ENCODE peak calls at places on chromosomes 13 and 19, in six cellular contexts. V is HCT116, U is A549, S is GM12878, C is endothelial cell of umbilical vein, J is K562. E is an unnamed sample.

GRCh38 chr19:14758816-14759215 is 19.5 kb downstream of the ADGRE2 start:
- DNase-seq in U (no peak), C (no peak), J (no peak), V (no peak), S (no peak), E (no peak)

GRCh38 chr19:29326351-29326750 is 113.4 kb upstream of the UQCRFS1 start:
- DNase-seq in C (no peak), S (no peak), J (no peak), U (no peak), V (no peak), E (peak; percentile 5)

GRCh38 chr19:12202250-12202649 is 39.4 kb downstream of the ZNF136 start:
- DNase-seq in S (no peak), V (no peak), J (no peak), U (no peak), C (no peak), E (peak; percentile 52)

GRCh38 chr19:5042556-5042955 is 73.6 kb downstream of the KDM4B start:
- DNase-seq in S (no peak), C (no peak), J (no peak), U (no peak), V (no peak), E (peak; percentile 26)

GRCh38 chr19:11555246-11555645 is 3.8 kb downstream of the ELOF1 start:
- DNase-seq in U (no peak), J (no peak), S (no peak), C (no peak), V (no peak), E (no peak)

GRCh38 chr19:55456347-55456746 is 5.1 kb downstream of the ISOC2 start:
- DNase-seq in V (no peak), C (no peak), U (no peak), J (no peak), S (no peak), E (no peak)

GRCh38 chr13:52809310-52809769 is 39.1 kb downstream of the PCDH8 start:
- DNase-seq in C (peak; percentile 84), S (peak; percentile 35), J (peak; percentile 84), V (peak; percentile 72), U (peak; percentile 68), E (peak; percentile 92)

GRCh38 chr13:49608932-49609331 is 19.4 kb upstream of the ARL11 start:
- DNase-seq in S (no peak), U (no peak), J (no peak), V (no peak), C (no peak), E (peak; percentile 42)

GRCh38 chr19:18730885-18731513 is 47.5 kb downstream of the CRTC1 start:
- DNase-seq in V (no peak), U (no peak), S (no peak), C (no peak), J (no peak), E (no peak)

DNA sequence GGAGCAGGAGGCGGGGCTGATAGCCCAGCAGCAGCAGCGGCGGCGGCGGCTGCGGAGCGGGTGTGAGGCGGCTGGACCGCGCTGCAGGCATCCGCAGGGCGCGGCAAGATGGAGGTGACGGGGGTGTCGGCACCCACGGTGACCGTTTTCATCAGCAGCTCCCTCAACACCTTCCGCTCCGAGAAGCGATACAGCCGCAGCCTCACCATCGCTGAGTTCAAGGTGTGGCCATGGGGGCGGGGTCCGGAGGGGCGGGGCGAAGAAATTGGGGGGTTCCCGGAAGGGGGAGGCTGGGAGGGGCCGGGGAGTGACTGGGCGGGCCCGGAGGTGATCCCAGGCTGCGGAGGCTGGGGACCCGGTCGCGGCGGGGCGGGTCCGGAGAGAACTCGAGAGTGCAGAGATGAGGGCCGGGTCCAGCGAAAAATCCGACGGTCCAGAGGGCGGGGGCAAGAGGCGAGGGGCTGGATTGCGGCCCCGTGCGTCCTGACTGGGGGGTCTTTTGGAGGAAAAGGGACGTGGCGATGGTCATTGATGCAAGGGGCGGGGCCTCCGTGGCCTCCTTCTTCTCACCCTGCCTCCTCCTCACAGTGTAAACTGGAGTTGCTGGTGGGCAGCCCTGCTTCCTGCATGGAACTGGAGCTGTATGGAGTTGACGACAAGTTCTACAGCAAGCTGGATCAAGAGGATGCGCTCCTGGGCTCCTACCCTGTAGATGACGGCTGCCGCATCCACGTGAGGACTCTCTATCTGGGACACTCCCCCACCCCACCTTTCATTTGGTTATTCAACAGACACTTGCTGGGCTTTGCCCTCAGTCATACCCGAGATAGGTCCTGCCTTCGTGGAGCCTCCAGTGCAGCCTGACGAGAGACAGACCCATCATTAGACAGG is at the start of gene TBCB:
- DNase-seq in C (peak; percentile 21), J (peak; percentile 94), V (no peak), U (peak; percentile 86), S (no peak), E (no peak)
- TF ChIP-seq POLR2A in C (peak; percentile 53), J (peak; percentile 16), V (no peak), U (peak; percentile 92), S (peak; percentile 97), E (peak; percentile 38)

DNA sequence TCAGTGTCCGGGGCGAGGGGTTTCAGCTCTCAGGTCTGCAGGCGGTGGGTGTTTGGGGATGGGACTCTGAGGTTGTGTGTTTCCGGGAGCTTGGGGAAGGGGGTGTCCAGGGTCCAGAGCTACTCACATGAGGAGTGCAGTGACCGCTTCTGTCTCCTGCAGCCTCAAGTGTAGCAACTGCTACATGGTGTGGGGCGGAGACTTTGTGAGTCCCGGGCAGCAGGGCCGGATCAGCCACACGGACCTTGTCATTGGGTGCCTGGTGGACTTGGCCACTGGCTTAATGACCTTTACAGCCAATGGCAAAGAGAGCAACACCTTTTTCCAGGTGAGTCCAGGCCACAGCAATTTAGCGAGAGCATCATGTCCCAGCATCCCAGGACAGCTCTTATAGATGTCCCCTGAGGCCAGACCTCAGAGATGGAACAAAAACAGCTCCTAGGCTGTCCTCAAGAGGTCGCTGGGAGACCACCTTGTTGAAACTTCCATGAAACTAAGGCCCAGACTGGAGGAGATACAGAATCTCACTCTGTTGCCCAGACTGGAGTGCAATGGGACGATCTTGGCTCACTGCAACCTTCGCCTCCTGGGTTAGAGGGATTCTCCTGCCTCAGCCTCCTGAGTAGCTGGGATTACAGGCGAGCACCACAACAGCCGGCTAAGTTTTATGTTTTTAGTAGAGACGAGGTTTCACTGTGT is 44.9 kb downstream of the RYR1 start:
- DNase-seq in V (peak; percentile 35), J (peak; percentile 47), C (no peak), U (peak; percentile 90), S (no peak), E (peak; percentile 50)
- TF ChIP-seq CTCF in V (peak; percentile 60), J (peak; percentile 74), C (no peak), U (peak; percentile 65), S (peak; percentile 12), E (peak; percentile 45)

GRCh38 chr13:21399741-21400140 is 59.4 kb downstream of the ZDHHC20 start:
- DNase-seq in J (no peak), U (no peak), S (no peak), V (peak; percentile 28), C (peak; percentile 75), E (peak; percentile 57)
- TF ChIP-seq MAX in J (no peak), U (no peak), S (no peak), V (no peak), C (no peak), E (no peak)

DNA sequence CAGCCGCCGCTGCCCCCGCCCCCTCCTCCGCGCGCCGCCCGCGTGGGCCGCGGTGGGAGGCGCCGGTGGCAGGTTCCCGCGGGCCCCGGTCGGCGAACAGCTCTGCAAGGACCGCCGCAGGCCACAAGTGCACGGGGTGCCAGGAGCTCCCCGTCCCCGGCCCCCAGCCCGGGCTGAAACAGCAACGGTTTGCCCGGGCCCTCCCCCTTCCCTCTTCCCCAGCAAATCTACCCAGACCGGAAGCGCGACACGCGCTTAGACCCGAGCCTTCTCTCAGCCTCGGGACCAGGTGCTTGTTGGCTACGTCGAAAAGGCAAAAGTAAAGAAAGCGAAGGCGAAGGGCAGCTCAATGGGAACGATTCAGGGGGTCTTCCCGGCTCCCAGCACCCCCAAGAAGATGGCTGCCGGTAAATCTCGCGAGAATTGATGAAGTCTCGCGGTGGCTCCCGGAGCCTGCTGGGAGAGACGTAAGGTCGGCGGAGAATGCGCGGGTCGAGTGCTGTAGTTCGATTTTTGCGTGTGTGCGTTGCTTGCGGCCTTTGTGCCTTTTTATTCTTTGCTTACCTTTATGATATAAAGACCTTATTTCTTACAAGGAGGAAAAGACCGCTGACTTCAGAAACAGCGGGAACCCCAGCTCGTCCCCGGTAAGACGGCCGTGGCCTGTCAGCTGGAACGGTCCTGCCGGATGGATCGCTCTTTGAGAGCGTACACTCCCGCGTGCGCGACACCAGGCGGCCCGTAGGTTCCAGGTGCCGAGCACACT is at the start of gene RBM26:
- DNase-seq in V (peak; percentile 91), J (peak; percentile 80), S (peak; percentile 76), U (peak; percentile 80), C (peak; percentile 95), E (peak; percentile 96)
- TF ChIP-seq POLR2A in V (no peak), J (peak; percentile 92), S (peak; percentile 95), U (peak; percentile 72), C (peak; percentile 84), E (peak; percentile 94)

GRCh38 chr13:30256713-30257432 is 50.5 kb downstream of the KATNAL1 start:
- DNase-seq in U (no peak), C (no peak), S (no peak), V (no peak), J (no peak), E (peak; percentile 30)
- TF ChIP-seq CTCF in U (no peak), C (no peak), S (no peak), V (no peak), J (no peak), E (peak; percentile 5)

DNA sequence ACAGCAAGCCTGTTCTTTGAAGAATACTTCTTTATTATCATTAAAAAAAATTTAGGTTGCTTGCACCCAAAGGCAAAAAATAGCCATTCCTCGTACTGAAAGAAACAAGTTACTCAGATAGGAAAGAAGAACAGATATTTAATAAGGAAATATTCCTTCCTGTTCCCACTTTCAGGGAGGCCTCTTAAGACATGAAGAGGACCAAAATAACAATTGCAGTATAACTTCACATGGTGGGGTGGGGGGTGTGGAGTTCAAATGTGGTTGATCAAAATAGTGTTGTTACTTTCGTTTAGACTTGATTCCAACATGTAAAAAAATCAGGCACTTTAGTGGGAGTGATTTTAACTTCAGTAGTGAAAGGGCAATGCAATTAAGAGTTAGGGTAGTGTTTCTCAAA is 3.6 kb downstream of the RGCC start:
- DNase-seq in J (no peak), C (no peak), U (no peak), V (no peak), S (no peak), E (no peak)
- TF ChIP-seq MAX in J (no peak), C (no peak), U (no peak), V (no peak), S (no peak), E (no peak)

GRCh38 chr19:40607311-40607871 is 6.2 kb downstream of the LTBP4 start:
- DNase-seq in U (no peak), V (no peak), S (no peak), J (no peak), C (no peak), E (no peak)

GRCh38 chr19:40603071-40603718 is 2.0 kb downstream of the LTBP4 start:
- DNase-seq in C (peak; percentile 37), J (no peak), S (no peak), U (no peak), V (no peak), E (no peak)

GRCh38 chr19:40604647-40605200 is 3.6 kb downstream of the LTBP4 start:
- DNase-seq in J (peak; percentile 41), V (no peak), U (no peak), C (no peak), S (no peak), E (no peak)

GRCh38 chr19:40603719-40604646 is 2.8 kb downstream of the LTBP4 start:
- DNase-seq in U (peak; percentile 99), C (peak; percentile 96), S (peak; percentile 88), J (peak; percentile 81), V (peak; percentile 99), E (peak; percentile 91)

GRCh38 chr19:40605201-40605971 is 4.2 kb downstream of the LTBP4 start:
- DNase-seq in C (no peak), V (peak; percentile 78), U (peak; percentile 99), J (peak; percentile 63), S (peak; percentile 48), E (peak; percentile 71)
- TF ChIP-seq POLR2A in C (peak; percentile 47), V (peak; percentile 41), U (peak; percentile 29), J (peak; percentile 37), S (peak; percentile 52), E (no peak)

GRCh38 chr19:16070366-16070990 is 5.8 kb upstream of the TPM4 start:
- DNase-seq in V (peak; percentile 86), J (peak; percentile 57), U (peak; percentile 58), C (peak; percentile 81), S (no peak), E (peak; percentile 77)
- TF ChIP-seq CTCF in V (no peak), J (peak; percentile 14), U (no peak), C (no peak), S (no peak), E (no peak)

E was measured in NB4.